ENCODE peak calls at places on chromosomes 3 and 15, in five cellular contexts. N, B, L, H and E are unnamed samples. For H3K4me1 and H3K36me3, the result is how much of the 10 kb centered on the place peaks cover.

GRCh38 chr3:70261283-70261682 is 51.2 kb downstream of the MDFIC2 start:
- DNase-seq in L (no peak), B (no peak), N (no peak), H (no peak), E (no peak)

GRCh38 chr15:93452537-93453211 is 363.7 kb upstream of the RGMA start:
- DNase-seq in B (no peak), H (no peak), N (no peak), L (no peak), E (no peak)

GRCh38 chr3:47874438-47874837 is 71.5 kb downstream of the DHX30 start:
- DNase-seq in H (no peak), N (no peak), B (no peak), L (no peak), E (no peak)

GRCh38 chr15:86830304-86830703 is 750.6 kb downstream of the AGBL1 start:
- DNase-seq in B (no peak), N (no peak), H (no peak), L (no peak), E (no peak)

GRCh38 chr15:59616390-59616789 is 4.8 kb downstream of the GCNT3 start:
- DNase-seq in B (peak), N (no peak), L (no peak), H (no peak), E (no peak)

GRCh38 chr15:64909546-64909945 is 2.2 kb upstream of the ANKDD1A start:
- DNase-seq in B (no peak), N (no peak), H (no peak), L (peak), E (no peak)

GRCh38 chr3:183514048-183514447 is 41.5 kb downstream of the KLHL6 start:
- DNase-seq in L (no peak), H (no peak), B (peak), N (no peak), E (no peak)

GRCh38 chr3:184559336-184559735 is 2.2 kb upstream of the EPHB3 start:
- DNase-seq in N (no peak), L (no peak), B (peak), H (peak), E (peak)

GRCh38 chr3:134083008-134083407 is 53.3 kb upstream of the SLCO2A1 start:
- DNase-seq in N (no peak), H (no peak), L (no peak), B (no peak), E (no peak)

GRCh38 chr3:120418866-120419490 is 31.8 kb downstream of the FSTL1 start:
- DNase-seq in H (peak), L (peak), N (peak), B (peak), E (peak)

GRCh38 chr3:42936157-42936981 is 30.4 kb downstream of the ZNF662 start:
- DNase-seq in L (peak), B (no peak), H (peak), N (peak), E (no peak)

GRCh38 chr3:62723636-62724217 is 151.5 kb downstream of the CADPS start:
- DNase-seq in B (no peak), N (no peak), L (no peak), H (no peak), E (no peak)

GRCh38 chr3:171277456-171278406 is 182.5 kb downstream of the TNIK start:
- DNase-seq in N (no peak), H (no peak), L (no peak), B (no peak), E (no peak)

GRCh38 chr15:93141373-93141790 is 52.4 kb upstream of the RGMA start:
- DNase-seq in H (no peak), N (no peak), L (no peak), B (no peak), E (no peak)

GRCh38 chr3:63278171-63278999 is at the start of gene SYNPR:
- DNase-seq in L (no peak), N (no peak), H (no peak), B (no peak), E (no peak)

GRCh38 chr15:38696120-38696727 is 131.6 kb upstream of the RASGRP1 start:
- DNase-seq in H (peak), N (no peak), L (no peak), B (no peak), E (no peak)

GRCh38 chr3:117036259-117036799 is 326.8 kb downstream of the TUSC7 start:
- DNase-seq in H (no peak), L (peak), N (peak), B (no peak), E (peak)

GRCh38 chr3:136187868-136188267 is 8.3 kb downstream of the MSL2 start:
- DNase-seq in N (no peak), L (no peak), H (no peak), B (no peak), E (no peak)

GRCh38 chr15:44798815-44799214 is 62.5 kb downstream of the TRIM69 start:
- DNase-seq in L (no peak), H (no peak), B (no peak), N (no peak), E (no peak)

GRCh38 chr3:141231101-141231922 is at the start of gene PXYLP1:
- DNase-seq in L (peak), H (peak), N (peak), B (peak), E (peak)

GRCh38 chr3:11172136-11172670 is 17.9 kb downstream of the HRH1 start:
- DNase-seq in N (no peak), L (no peak), H (no peak), B (no peak), E (no peak)

GRCh38 chr3:56711344-56711743 is 28.3 kb upstream of the TASOR start:
- DNase-seq in N (no peak), H (no peak), L (no peak), B (no peak), E (no peak)

GRCh38 chr3:177599331-177599730 is 402.0 kb upstream of the TBL1XR1 start:
- DNase-seq in N (no peak), H (no peak), L (no peak), B (no peak), E (no peak)

GRCh38 chr3:16548721-16549120 is 35.2 kb upstream of the RFTN1 start:
- DNase-seq in L (no peak), H (no peak), B (no peak), N (no peak), E (no peak)

GRCh38 chr15:82393671-82394070 is 35.9 kb upstream of the GOLGA6L9 start:
- DNase-seq in L (no peak), B (no peak), H (no peak), N (no peak), E (no peak)

GRCh38 chr3:175258763-175259162 is 399.6 kb downstream of the NAALADL2 start:
- DNase-seq in N (no peak), B (no peak), L (no peak), H (peak), E (no peak)

GRCh38 chr15:38842991-38843610 is 278.5 kb upstream of the RASGRP1 start:
- DNase-seq in B (no peak), H (no peak), L (no peak), N (no peak), E (no peak)

GRCh38 chr3:63353383-63353782 is 75.3 kb downstream of the SYNPR start:
- DNase-seq in L (no peak), N (no peak), H (no peak), B (no peak), E (no peak)

GRCh38 chr3:52854013-52854412 is 19.2 kb upstream of the MUSTN1 start:
- DNase-seq in B (no peak), H (no peak), N (no peak), L (no peak), E (no peak)

GRCh38 chr15:101056366-101057334 is 137.5 kb downstream of the LRRK1 start:
- DNase-seq in N (no peak), H (peak), B (no peak), L (no peak), E (peak)

GRCh38 chr15:50328116-50328515 is 26.9 kb downstream of the GABPB1 start:
- DNase-seq in H (no peak), N (no peak), B (no peak), L (no peak), E (no peak)

GRCh38 chr3:69240651-69241578 is 118.5 kb upstream of the LMOD3 start:
- DNase-seq in H (peak), L (no peak), B (no peak), N (no peak), E (peak)

GRCh38 chr3:99128740-99129505 is 227.4 kb upstream of the DCBLD2 start:
- DNase-seq in H (no peak), B (peak), N (peak), L (no peak), E (no peak)

GRCh38 chr15:40908095-40908494 is 13.8 kb downstream of the VPS18 start:
- DNase-seq in N (no peak), H (no peak), B (no peak), L (no peak), E (no peak)
- H3K4me1 ChIP-seq in N (under half), H (half or more), B (under half), L (half or more), E (under half)

GRCh38 chr3:13018039-13018431 is 55.2 kb downstream of the IQSEC1 start:
- DNase-seq in H (no peak), B (no peak), L (no peak), N (peak), E (no peak)
- H3K27ac ChIP-seq in H (peak), B (no peak), L (peak), N (peak), E (no peak)

GRCh38 chr15:56933420-56934210 is 15.2 kb downstream of the TCF12 start:
- DNase-seq in B (no peak), L (no peak), H (no peak), N (no peak), E (no peak)

GRCh38 chr15:56930663-56931313 is 12.3 kb downstream of the TCF12 start:
- DNase-seq in B (no peak), N (no peak), L (no peak), H (no peak), E (no peak)

GRCh38 chr15:56929933-56930332 is 11.5 kb downstream of the TCF12 start:
- DNase-seq in L (no peak), H (no peak), B (no peak), N (no peak), E (no peak)

GRCh38 chr15:56934269-56934668 is 15.8 kb downstream of the TCF12 start:
- DNase-seq in B (no peak), N (no peak), L (no peak), H (no peak), E (no peak)

DNA sequence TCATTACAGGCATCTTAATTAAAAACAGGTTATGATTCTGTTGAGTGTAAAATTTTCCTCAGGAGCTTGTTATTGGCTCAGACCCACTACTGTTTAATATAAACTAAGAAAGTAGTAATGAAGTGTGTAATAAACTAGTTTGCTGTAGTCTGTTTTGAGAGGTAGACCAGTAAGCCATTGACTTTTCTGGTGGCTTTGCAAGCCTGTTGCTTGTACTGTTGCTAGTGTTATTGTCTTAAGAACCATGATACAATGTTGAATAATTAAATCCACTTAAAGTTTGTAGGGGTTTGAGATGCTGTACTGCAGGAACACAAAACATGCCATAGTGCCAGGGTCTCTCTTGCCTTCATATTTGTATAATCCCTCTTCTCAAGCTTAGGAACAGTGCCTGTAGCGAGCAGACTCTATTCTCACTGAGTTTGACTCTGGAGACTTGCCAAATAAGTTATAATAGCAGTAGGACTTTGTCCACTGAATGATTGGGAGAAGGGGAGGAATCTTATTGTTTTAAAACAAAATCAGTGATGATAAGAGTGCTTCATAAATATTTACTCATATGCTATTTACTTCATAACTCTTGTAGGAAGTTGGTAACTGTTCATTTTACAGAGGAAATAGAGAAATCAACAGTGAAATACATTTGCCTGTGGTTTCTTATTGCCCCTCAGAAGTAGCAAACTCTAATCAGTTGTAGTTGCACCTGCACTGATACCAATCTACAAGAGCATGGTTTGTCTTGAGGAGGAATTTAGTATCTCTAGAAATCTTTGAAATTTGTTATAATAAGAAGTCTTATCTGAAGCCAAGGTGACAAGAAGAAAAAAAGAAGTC is 13.4 kb downstream of the TCF12 start:
- DNase-seq in H (no peak), B (no peak), N (no peak), L (no peak), E (no peak)
- H3K36me3 ChIP-seq in H (under half), B (under half), N (under half), L (under half), E (under half)

GRCh38 chr3:129230311-129231019 is 18.9 kb upstream of the COPG1 start:
- DNase-seq in N (peak), L (no peak), H (no peak), B (peak), E (no peak)
- H3K4me1 ChIP-seq in N (half or more), L (under half), H (under half), B (half or more), E (under half)